ENCODE peak calls at places on chromosomes 7 and 10, in nine cellular contexts. Q is GDM1; T is epithelial cell of esophagus; B is activated CD4-positive, CD25-positive, alpha-beta regulatory T cell; N is neural crest cell; O is HCEC 1CT; P is C1 segment of cervical spinal cord; I is right cardiac atrium; C is stimulated activated CD4-positive, alpha-beta T cell treated with anti-CD3 and anti-CD28 coated beads, Interleukin-4, amount 100 ng/mL, for 48 hours. V is an unnamed sample.

GRCh38 chr7:27651702-27652101 is 11.0 kb downstream of the HIBADH start:
- DNase-seq in Q (no peak), T (no peak), B (no peak), N (no peak), O (peak; percentile 47), P (no peak), I (no peak), C (no peak), V (no peak)

GRCh38 chr10:96743988-96744585 is 23.8 kb upstream of the PIK3AP1 start:
- DNase-seq in Q (peak; percentile 23), T (no peak), B (no peak), N (no peak), O (peak; percentile 20), P (no peak), I (no peak), C (no peak), V (no peak)

GRCh38 chr7:123210986-123211385 is 11.2 kb upstream of the SLC13A1 start:
- DNase-seq in Q (no peak), T (no peak), B (no peak), N (no peak), O (no peak), P (no peak), I (no peak), C (no peak), V (no peak)

GRCh38 chr7:66493235-66494181 is 135.2 kb upstream of the KCTD7 start:
- DNase-seq in Q (peak; percentile 96), T (peak; percentile 98), B (peak; percentile 90), N (peak; percentile 98), O (peak; percentile 97), P (peak; percentile 97), I (peak; percentile 99), C (peak; percentile 90), V (peak; percentile 97)

GRCh38 chr10:132634241-132634946 is 96.8 kb downstream of the INPP5A start:
- DNase-seq in Q (no peak), T (peak; percentile 40), B (no peak), N (no peak), O (no peak), P (no peak), I (peak; percentile 9), C (no peak), V (no peak)

GRCh38 chr10:13629116-13629515 is 42.4 kb downstream of the PRPF18 start:
- DNase-seq in Q (no peak), T (no peak), B (no peak), N (no peak), O (no peak), P (no peak), I (no peak), C (no peak), V (no peak)

GRCh38 chr10:15868006-15868405 is 7.7 kb upstream of the MINDY3 start:
- DNase-seq in Q (no peak), T (no peak), B (no peak), N (no peak), O (no peak), P (no peak), I (no peak), C (no peak), V (no peak)

GRCh38 chr10:48507933-48508830 is 96.7 kb downstream of the ARHGAP22 start:
- DNase-seq in Q (no peak), T (no peak), B (no peak), N (no peak), O (peak; percentile 17), P (no peak), I (peak; percentile 47), C (no peak), V (no peak)

GRCh38 chr7:93923291-93923690 is 1.8 kb downstream of the GNG11 start:
- DNase-seq in Q (no peak), T (no peak), B (no peak), N (no peak), O (no peak), P (no peak), I (no peak), C (no peak), V (no peak)

GRCh38 chr7:91947948-91948347 is 7.3 kb downstream of the AKAP9 start:
- DNase-seq in Q (no peak), T (no peak), B (no peak), N (no peak), O (no peak), P (no peak), I (no peak), C (no peak), V (no peak)

GRCh38 chr10:3516626-3517255 is 268.3 kb downstream of the KLF6 start:
- DNase-seq in Q (no peak), T (no peak), B (no peak), N (no peak), O (no peak), P (no peak), I (no peak), C (no peak), V (no peak)

GRCh38 chr10:97277551-97277950 is 14.9 kb downstream of the ARHGAP19 start:
- DNase-seq in Q (no peak), T (no peak), B (no peak), N (no peak), O (no peak), P (no peak), I (no peak), C (no peak), V (no peak)

GRCh38 chr10:26939290-26939956 is 78.7 kb upstream of the ABI1 start:
- DNase-seq in Q (no peak), T (no peak), B (no peak), N (no peak), O (no peak), P (no peak), I (no peak), C (no peak), V (no peak)

GRCh38 chr7:13949450-13949849 is 40.0 kb downstream of the ETV1 start:
- DNase-seq in Q (no peak), T (no peak), B (no peak), N (no peak), O (no peak), P (no peak), I (no peak), C (no peak), V (no peak)

GRCh38 chr7:92836489-92837213 is at the start of gene CDK6:
- DNase-seq in Q (peak; percentile 75), T (peak; percentile 80), B (peak; percentile 46), N (peak; percentile 47), O (peak; percentile 55), P (no peak), I (peak; percentile 53), C (peak; percentile 62), V (peak; percentile 67)

GRCh38 chr7:158067219-158067930 is 520.2 kb downstream of the PTPRN2 start:
- DNase-seq in Q (no peak), T (no peak), B (no peak), N (no peak), O (no peak), P (no peak), I (no peak), C (no peak), V (no peak)

GRCh38 chr10:44242826-44243225 is 142.1 kb downstream of the CXCL12 start:
- DNase-seq in Q (no peak), T (no peak), B (no peak), N (no peak), O (no peak), P (no peak), I (no peak), C (no peak), V (no peak)

V was measured in RKO.